ENCODE peak calls at places on chromosomes 11 and 22, in six cellular contexts. O is B cell, W is HCT116, P is posterior cingulate gyrus, I is RWPE2, M is NCI-H1694 treated with DMSO at 0.1 percent for 48 hours. V is an unnamed sample.

GRCh38 chr11:65121447-65121864 is 478 bp downstream of the FAU start:
- DNase-seq in O (no peak), W (no peak), P (no peak), I (no peak), M (no peak), V (no peak)

GRCh38 chr11:40445391-40445790 is 1014.1 kb downstream of the LRRC4C start:
- DNase-seq in O (no peak), W (no peak), P (no peak), I (no peak), M (no peak), V (no peak)

GRCh38 chr11:119590651-119591308 is 138.2 kb downstream of the NECTIN1 start:
- DNase-seq in O (no peak), W (no peak), P (no peak), I (no peak), M (no peak), V (no peak)

GRCh38 chr22:34070051-34070450 is 149.8 kb upstream of the LARGE1 start:
- DNase-seq in O (no peak), W (no peak), P (no peak), I (no peak), M (no peak), V (no peak)

GRCh38 chr22:20919718-20920117 is 2.5 kb downstream of the CRKL start:
- DNase-seq in O (no peak), W (no peak), P (no peak), I (no peak), M (no peak), V (peak)

GRCh38 chr22:28930357-28931007 is 47.1 kb downstream of the ZNRF3 start:
- DNase-seq in O (no peak), W (no peak), P (no peak), I (no peak), M (no peak), V (peak)

GRCh38 chr11:121762820-121763219 is 310.1 kb upstream of the SORL1-AS1 start:
- DNase-seq in O (no peak), W (no peak), P (peak), I (no peak), M (no peak), V (peak)

GRCh38 chr11:76680517-76681425 is 10.2 kb upstream of the LRRC32 start:
- DNase-seq in O (peak), W (peak), P (peak), I (no peak), M (peak), V (peak)

GRCh38 chr22:42959472-42960145 is 55.3 kb downstream of the PACSIN2 start:
- DNase-seq in O (no peak), W (no peak), P (no peak), I (no peak), M (no peak), V (peak)

GRCh38 chr11:119611027-119611426 is 118.0 kb downstream of the NECTIN1 start:
- DNase-seq in O (no peak), W (no peak), P (no peak), I (no peak), M (no peak), V (no peak)

GRCh38 chr11:70537576-70538571 is 139.5 kb downstream of the CTTN start:
- DNase-seq in O (peak), W (no peak), P (no peak), I (peak), M (no peak), V (no peak)

GRCh38 chr11:96143016-96143670 is 199.9 kb downstream of the MAML2 start:
- DNase-seq in O (no peak), W (no peak), P (no peak), I (no peak), M (no peak), V (peak)

GRCh38 chr11:1083621-1084551 is 9.2 kb downstream of the MUC2 start:
- DNase-seq in O (no peak), W (no peak), P (peak), I (peak), M (no peak), V (no peak)

GRCh38 chr11:14499178-14499559 is 442 bp downstream of the COPB1 start:
- DNase-seq in O (no peak), W (no peak), P (peak), I (no peak), M (no peak), V (peak)

GRCh38 chr11:93123351-93123898 is 74.4 kb downstream of the SLC36A4 start:
- DNase-seq in O (no peak), W (no peak), P (no peak), I (no peak), M (no peak), V (peak)

GRCh38 chr11:32433249-32434115 is 1.9 kb downstream of the WT1 start:
- DNase-seq in O (no peak), W (no peak), P (no peak), I (no peak), M (no peak), V (no peak)

GRCh38 chr11:66870616-66871520 is 14.0 kb downstream of the LRFN4 start:
- DNase-seq in O (no peak), W (no peak), P (no peak), I (peak), M (no peak), V (no peak)

GRCh38 chr11:2261436-2262230 is 8.8 kb downstream of the ASCL2 start:
- DNase-seq in O (no peak), W (no peak), P (no peak), I (no peak), M (no peak), V (no peak)

GRCh38 chr22:25774575-25775026 is 32.6 kb downstream of the MYO18B start:
- DNase-seq in O (no peak), W (no peak), P (peak), I (no peak), M (no peak), V (no peak)

GRCh38 chr11:1382831-1383607 is 6.7 kb upstream of the BRSK2 start:
- DNase-seq in O (peak), W (peak), P (peak), I (no peak), M (no peak), V (peak)

GRCh38 chr22:23539135-23539838 is 40.8 kb downstream of the IGLL1 start:
- DNase-seq in O (peak), W (peak), P (peak), I (no peak), M (peak), V (peak)

GRCh38 chr11:133988686-133989410 is 32.1 kb upstream of the IGSF9B start:
- DNase-seq in O (no peak), W (no peak), P (no peak), I (no peak), M (no peak), V (no peak)

GRCh38 chr11:112172362-112172994 is 2.8 kb upstream of the BCO2 start:
- DNase-seq in O (no peak), W (no peak), P (no peak), I (no peak), M (no peak), V (peak)

GRCh38 chr22:50252081-50253045 is 1.3 kb upstream of the HDAC10 start:
- DNase-seq in O (peak), W (no peak), P (peak), I (no peak), M (peak), V (peak)

GRCh38 chr22:23283591-23284503 is 103.5 kb downstream of the BCR start:
- DNase-seq in O (no peak), W (no peak), P (no peak), I (peak), M (no peak), V (no peak)

GRCh38 chr11:71255323-71255722 is 2.9 kb upstream of the SHANK2 start:
- DNase-seq in O (no peak), W (no peak), P (no peak), I (no peak), M (no peak), V (no peak)

GRCh38 chr22:24601217-24602104 is 1.5 kb upstream of the GGT1 start:
- DNase-seq in O (no peak), W (no peak), P (no peak), I (no peak), M (no peak), V (no peak)

GRCh38 chr11:93541884-93542752 is 1.1 kb downstream of the SMCO4 start:
- DNase-seq in O (peak), W (no peak), P (peak), I (no peak), M (no peak), V (peak)

GRCh38 chr11:771617-772204 is 5.6 kb downstream of the GATD1 start:
- DNase-seq in O (no peak), W (no peak), P (no peak), I (no peak), M (no peak), V (no peak)

GRCh38 chr11:131637469-131638175 is 267.2 kb downstream of the NTM start:
- DNase-seq in O (no peak), W (no peak), P (no peak), I (no peak), M (no peak), V (no peak)

V was measured in endothelial cell of umbilical vein.